ENCODE peak calls at places on chromosomes 6 and 20, in five cellular contexts. G, S, T, B and N are unnamed samples.

GRCh38 chr6:20919677-20920385 is 385.6 kb downstream of the CDKAL1 start:
- DNase-seq in G (no peak), S (no peak), T (no peak), B (no peak), N (no peak)

GRCh38 chr20:35791823-35792222 is 20.0 kb downstream of the PHF20 start:
- DNase-seq in G (no peak), S (no peak), T (no peak), B (no peak), N (no peak)

GRCh38 chr6:149845549-149845948 is 18.6 kb downstream of the LRP11 start:
- DNase-seq in G (no peak), S (no peak), T (no peak), B (no peak), N (no peak)

GRCh38 chr20:35312348-35312747 is 20.1 kb upstream of the FAM83C start:
- DNase-seq in G (no peak), S (no peak), T (no peak), B (no peak), N (no peak)

GRCh38 chr6:27161946-27162603 is 85.4 kb upstream of the PRSS16 start:
- DNase-seq in G (no peak), S (peak), T (no peak), B (no peak), N (no peak)

GRCh38 chr20:41717464-41717863 is 99.3 kb upstream of the CHD6 start:
- DNase-seq in G (no peak), S (no peak), T (no peak), B (no peak), N (no peak)

GRCh38 chr6:32968770-32969684 is 633 bp downstream of the BRD2 start:
- DNase-seq in G (peak), S (peak), T (peak), B (peak), N (peak)

GRCh38 chr6:41504526-41505021 is 41.6 kb upstream of the FOXP4 start:
- DNase-seq in G (no peak), S (no peak), T (no peak), B (no peak), N (no peak)

GRCh38 chr20:4973330-4974097 is 27.8 kb downstream of the SLC23A2 start:
- DNase-seq in G (no peak), S (no peak), T (peak), B (peak), N (no peak)

GRCh38 chr6:79718509-79719247 is 87.5 kb downstream of the SH3BGRL2 start:
- DNase-seq in G (no peak), S (no peak), T (no peak), B (no peak), N (no peak)

GRCh38 chr6:39193201-39193791 is 36.0 kb downstream of the KCNK5 start:
- DNase-seq in G (no peak), S (no peak), T (no peak), B (no peak), N (no peak)

GRCh38 chr20:54122189-54122588 is 51.6 kb downstream of the CYP24A1 start:
- DNase-seq in G (no peak), S (no peak), T (no peak), B (no peak), N (no peak)